ENCODE peak calls at places on chromosomes 12 and 14, in seven cellular contexts. M is COR-L47; C is kidney tubule cell; V is hippocampal formation; J is D341Med; H is stimulated activated CD4-positive, alpha-beta T cell treated with anti-CD3 and anti-CD28 coated beads, Interleukin-4, amount 100 ng/mL, for 48 hours; Z is frontal cortex. A is an unnamed sample.

GRCh38 chr12:13189254-13189653 is 7.3 kb upstream of the EMP1 start:
- DNase-seq in Z (no peak), H (no peak), C (no peak), V (no peak), M (no peak), J (no peak), A (no peak)

GRCh38 chr12:123951467-123951866 is 21.2 kb downstream of the CCDC92 start:
- DNase-seq in Z (no peak), M (no peak), J (no peak), H (no peak), C (no peak), V (no peak), A (no peak)

GRCh38 chr12:67541625-67541991 is 106.9 kb upstream of the DYRK2 start:
- DNase-seq in V (no peak), C (peak), J (no peak), M (peak), Z (no peak), H (no peak), A (no peak)

GRCh38 chr14:68978550-68978911 is 571 bp downstream of the ACTN1 start:
- DNase-seq in J (peak), Z (peak), M (peak), V (no peak), H (peak), C (peak), A (no peak)

GRCh38 chr12:10213168-10214130 is 772 bp downstream of the GABARAPL1 start:
- DNase-seq in Z (peak), J (peak), V (peak), H (peak), M (no peak), C (peak), A (no peak)

GRCh38 chr12:108065061-108065460 is 64.0 kb upstream of the WSCD2 start:
- DNase-seq in V (no peak), H (no peak), Z (no peak), J (no peak), M (no peak), C (no peak), A (no peak)

GRCh38 chr12:107448198-107448597 is 237.4 kb upstream of the PWP1 start:
- DNase-seq in M (no peak), J (no peak), Z (no peak), C (no peak), V (no peak), H (no peak), A (no peak)

GRCh38 chr14:105483300-105484068 is 3.2 kb upstream of the CRIP1 start:
- DNase-seq in V (no peak), M (no peak), C (no peak), Z (no peak), J (no peak), H (no peak), A (no peak)

GRCh38 chr14:99331796-99332195 is 59.8 kb upstream of the BCL11B start:
- DNase-seq in M (no peak), Z (no peak), H (no peak), J (no peak), C (no peak), V (no peak), A (no peak)

GRCh38 chr12:57276935-57277563 is 26.1 kb upstream of the STAC3 start:
- DNase-seq in Z (no peak), H (peak), V (no peak), C (peak), M (peak), J (peak), A (no peak)

GRCh38 chr12:125533434-125534029 is 468.3 kb downstream of the AACS start:
- DNase-seq in H (peak), Z (peak), M (peak), J (peak), V (peak), C (peak), A (peak)

GRCh38 chr12:115185529-115185928 is 501.6 kb upstream of the TBX3 start:
- DNase-seq in H (no peak), C (no peak), J (no peak), M (no peak), Z (no peak), V (no peak), A (no peak)

GRCh38 chr12:45242180-45242579 is 26.3 kb downstream of the ANO6 start:
- DNase-seq in J (no peak), V (no peak), H (no peak), C (no peak), Z (no peak), M (no peak), A (no peak)

GRCh38 chr14:74978416-74978947 is 23.1 kb upstream of the PGF start:
- DNase-seq in M (no peak), J (peak), V (no peak), H (no peak), C (no peak), Z (no peak), A (no peak)

GRCh38 chr12:108689314-108690190 is 41.8 kb downstream of the CORO1C start:
- DNase-seq in H (no peak), V (peak), J (no peak), C (no peak), M (peak), Z (no peak), A (peak)

GRCh38 chr14:105395538-105395854 is 2.8 kb upstream of the TEX22 start:
- DNase-seq in H (no peak), J (no peak), M (no peak), Z (no peak), V (no peak), C (no peak), A (no peak)

GRCh38 chr12:28265435-28266042 is 75.3 kb downstream of the CCDC91 start:
- DNase-seq in Z (no peak), J (no peak), H (no peak), V (no peak), M (no peak), C (no peak), A (no peak)

GRCh38 chr12:76020731-76021672 is 10.6 kb downstream of the PHLDA1 start:
- DNase-seq in M (no peak), H (peak), V (no peak), C (peak), J (no peak), Z (no peak), A (no peak)

GRCh38 chr12:123427036-123427769 is 9.3 kb downstream of the RILPL2 start:
- DNase-seq in H (no peak), C (peak), J (no peak), Z (no peak), M (no peak), V (no peak), A (no peak)

GRCh38 chr14:105069887-105070759 is 4.9 kb upstream of the GPR132 start:
- DNase-seq in H (no peak), V (no peak), C (peak), J (no peak), M (no peak), Z (no peak), A (no peak)

GRCh38 chr12:115872212-115872611 is 405.3 kb downstream of the MED13L start:
- DNase-seq in V (no peak), J (no peak), H (no peak), Z (no peak), M (no peak), C (no peak), A (no peak)

GRCh38 chr12:56749364-56749763 is 2.8 kb downstream of the PRIM1 start:
- DNase-seq in C (no peak), H (no peak), V (no peak), M (no peak), J (no peak), Z (no peak), A (no peak)

GRCh38 chr14:39097159-39097558 is 5.9 kb downstream of the SEC23A start:
- DNase-seq in M (no peak), Z (no peak), J (no peak), H (no peak), C (peak), V (no peak), A (no peak)

GRCh38 chr12:5889381-5890047 is 55.5 kb downstream of the ANO2 start:
- DNase-seq in V (no peak), H (peak), C (peak), Z (no peak), M (no peak), J (no peak), A (no peak)

GRCh38 chr12:24039113-24039525 is 89.6 kb upstream of the SOX5 start:
- DNase-seq in C (peak), H (no peak), M (no peak), V (no peak), J (no peak), Z (no peak), A (no peak)

GRCh38 chr12:6752181-6752930 is 585 bp downstream of the MLF2 start:
- DNase-seq in M (peak), J (peak), C (peak), H (no peak), Z (peak), V (no peak), A (no peak)

GRCh38 chr12:129827985-129828384 is 75.8 kb downstream of the TMEM132D start:
- DNase-seq in M (no peak), C (no peak), J (no peak), V (no peak), Z (no peak), H (no peak), A (no peak)

GRCh38 chr14:68231832-68232642 is 412.5 kb downstream of the RAD51B start:
- DNase-seq in Z (no peak), H (no peak), V (no peak), J (no peak), M (no peak), C (no peak), A (no peak)

GRCh38 chr14:52351191-52351560 is 37.1 kb downstream of the PTGER2 start:
- DNase-seq in M (no peak), H (no peak), C (peak), J (no peak), Z (no peak), V (no peak), A (no peak)

GRCh38 chr14:31961881-31962280 is 115.2 kb upstream of the ARHGAP5 start:
- DNase-seq in C (no peak), H (no peak), M (no peak), V (no peak), J (peak), Z (no peak), A (no peak)

GRCh38 chr14:50099335-50099734 is 17.0 kb downstream of the VCPKMT start:
- DNase-seq in Z (no peak), V (no peak), M (no peak), J (no peak), C (peak), H (no peak), A (no peak)

GRCh38 chr12:52691076-52691764 is 11.0 kb upstream of the KRT1 start:
- DNase-seq in J (peak), M (peak), C (no peak), Z (no peak), H (peak), V (no peak), A (no peak)

GRCh38 chr14:99273724-99274345 is 1.8 kb upstream of the BCL11B start:
- DNase-seq in H (no peak), Z (no peak), V (no peak), M (no peak), J (peak), C (no peak), A (no peak)

GRCh38 chr12:88579572-88579940 is 715 bp downstream of the KITLG start:
- DNase-seq in M (peak), J (peak), C (peak), H (no peak), V (peak), Z (no peak), A (no peak)

GRCh38 chr12:77578471-77579262 is 252.0 kb upstream of the NAV3 start:
- DNase-seq in M (no peak), V (no peak), J (no peak), Z (no peak), H (no peak), C (no peak), A (peak)

GRCh38 chr12:48925218-48925871 is at the start of gene FKBP11:
- DNase-seq in C (peak), Z (no peak), V (peak), H (peak), J (peak), M (no peak), A (no peak)

GRCh38 chr14:95320076-95320895 is 578 bp upstream of the CLMN start:
- DNase-seq in Z (peak), J (no peak), H (no peak), V (no peak), M (no peak), C (no peak), A (no peak)

A was measured in SHP77 treated with DMSO at 0.1 percent for 48 hours.